ENCODE peak calls at places on chromosomes 5 and 9, in five cellular contexts. G is foreskin fibroblast, R is GM06990, Y is coronary artery, U is pancreas. B is an unnamed sample.

GRCh38 chr5:151164687-151165392 is 7.3 kb upstream of the ANXA6 start:
- DNase-seq in Y (peak), R (peak), U (peak), G (peak), B (peak)

GRCh38 chr9:70530716-70531115 is 116.3 kb upstream of the KLF9 start:
- DNase-seq in U (no peak), G (no peak), Y (no peak), R (no peak), B (no peak)

GRCh38 chr9:114803886-114804285 is 2.0 kb downstream of the TNFSF15 start:
- DNase-seq in U (no peak), Y (no peak), R (no peak), G (peak), B (no peak)

GRCh38 chr9:105103776-105104175 is 140.7 kb upstream of the SLC44A1 start:
- DNase-seq in U (no peak), G (peak), R (no peak), Y (no peak), B (no peak)

GRCh38 chr9:18208166-18209059 is 265.5 kb upstream of the ADAMTSL1 start:
- DNase-seq in Y (no peak), U (peak), R (no peak), G (peak), B (no peak)

GRCh38 chr5:128015978-128016377 is 67.6 kb upstream of the SLC12A2 start:
- DNase-seq in R (no peak), U (no peak), Y (no peak), G (peak), B (no peak)

GRCh38 chr9:89756891-89757537 is 152.2 kb downstream of the GADD45G start:
- DNase-seq in Y (no peak), U (peak), R (no peak), G (no peak), B (no peak)

GRCh38 chr5:121138952-121139351 is 674.9 kb downstream of the PRR16 start:
- DNase-seq in Y (no peak), G (no peak), U (no peak), R (no peak), B (no peak)

GRCh38 chr9:14347408-14348224 is 33.7 kb upstream of the NFIB start:
- DNase-seq in U (peak), Y (peak), R (no peak), G (peak), B (no peak)

GRCh38 chr9:17813798-17814197 is 234.9 kb downstream of the SH3GL2 start:
- DNase-seq in Y (no peak), R (no peak), U (no peak), G (no peak), B (no peak)

GRCh38 chr5:145811834-145812625 is 23.1 kb downstream of the PRELID2 start:
- DNase-seq in R (no peak), G (peak), Y (no peak), U (peak), B (no peak)

GRCh38 chr5:143399616-143400540 is 3.6 kb downstream of the NR3C1 start:
- DNase-seq in U (no peak), R (no peak), Y (no peak), G (peak), B (no peak)

GRCh38 chr9:36862206-36863145 is 171.6 kb downstream of the PAX5 start:
- DNase-seq in G (peak), U (peak), Y (no peak), R (no peak), B (no peak)

GRCh38 chr5:56303511-56303910 is 70.4 kb upstream of the ANKRD55 start:
- DNase-seq in U (no peak), R (no peak), Y (no peak), G (no peak), B (no peak)

GRCh38 chr9:113566712-113567071 is 103.2 kb downstream of the RGS3 start:
- DNase-seq in Y (peak), R (no peak), U (no peak), G (no peak), B (no peak)

GRCh38 chr9:72305102-72305546 is 59.9 kb downstream of the ZFAND5 start:
- DNase-seq in U (peak), G (peak), Y (peak), R (peak), B (peak)

GRCh38 chr5:91038180-91038808 is 344.8 kb downstream of the ARRDC3 start:
- DNase-seq in G (peak), Y (no peak), U (no peak), R (no peak), B (no peak)

GRCh38 chr5:137487600-137487999 is 11.5 kb downstream of the SPOCK1 start:
- DNase-seq in G (peak), R (no peak), U (no peak), Y (no peak), B (no peak)

GRCh38 chr9:115328228-115328627 is 210.3 kb upstream of the TNC start:
- DNase-seq in R (no peak), G (peak), Y (no peak), U (no peak), B (no peak)

GRCh38 chr5:90982576-90982975 is 400.5 kb downstream of the ARRDC3 start:
- DNase-seq in U (no peak), Y (no peak), G (no peak), R (no peak), B (no peak)

GRCh38 chr5:2889946-2890475 is 138.5 kb upstream of the IRX2 start:
- DNase-seq in Y (peak), U (no peak), R (no peak), G (no peak), B (no peak)

GRCh38 chr9:120080781-120081180 is 499.2 kb downstream of the CDK5RAP2 start:
- DNase-seq in U (no peak), Y (no peak), G (no peak), R (no peak), B (no peak)

GRCh38 chr9:135199489-135199888 is 112.0 kb downstream of the OLFM1 start:
- DNase-seq in R (no peak), G (no peak), U (no peak), Y (no peak), B (no peak)

GRCh38 chr9:124412228-124412575 is 3.0 kb downstream of the PSMB7 start:
- DNase-seq in G (no peak), U (no peak), Y (no peak), R (no peak), B (no peak)

GRCh38 chr5:128844354-128844923 is 120.8 kb upstream of the SLC27A6 start:
- DNase-seq in U (no peak), G (peak), Y (no peak), R (no peak), B (no peak)

GRCh38 chr5:6043491-6044310 is 334.6 kb downstream of the MED10 start:
- DNase-seq in U (no peak), G (no peak), R (no peak), Y (no peak), B (no peak)

GRCh38 chr9:12350775-12351174 is 342.4 kb upstream of the TYRP1 start:
- DNase-seq in Y (no peak), U (no peak), G (no peak), R (no peak), B (no peak)

GRCh38 chr5:107671742-107672211 is 1.0 kb upstream of the EFNA5 start:
- DNase-seq in U (no peak), R (no peak), Y (no peak), G (peak), B (no peak)

GRCh38 chr9:78298046-78298511 is 1.2 kb downstream of the PSAT1 start:
- DNase-seq in G (peak), U (no peak), Y (no peak), R (no peak), B (peak)

GRCh38 chr9:134373269-134373668 is 47.0 kb downstream of the RXRA start:
- DNase-seq in U (no peak), R (no peak), G (no peak), Y (no peak), B (no peak)

GRCh38 chr5:169190860-169191259 is 110.1 kb downstream of the SLIT3 start:
- DNase-seq in G (peak), U (no peak), Y (no peak), R (no peak), B (no peak)

GRCh38 chr9:77997611-77998349 is 33.8 kb downstream of the GNAQ start:
- DNase-seq in R (no peak), G (no peak), Y (no peak), U (no peak), B (no peak)

GRCh38 chr5:178462846-178463245 is 127.3 kb downstream of the COL23A1 start:
- DNase-seq in U (no peak), Y (no peak), R (no peak), G (no peak), B (no peak)

GRCh38 chr5:178461426-178461730 is 128.8 kb downstream of the COL23A1 start:
- DNase-seq in U (no peak), R (no peak), Y (no peak), G (no peak), B (no peak)

GRCh38 chr5:178458140-178458539 is 132.1 kb downstream of the COL23A1 start:
- DNase-seq in R (no peak), Y (no peak), U (no peak), G (no peak), B (no peak)

GRCh38 chr5:178460174-178460573 is 130.0 kb downstream of the COL23A1 start:
- DNase-seq in Y (no peak), U (no peak), R (no peak), G (no peak), B (no peak)

GRCh38 chr5:178460598-178461425 is 129.4 kb downstream of the COL23A1 start:
- DNase-seq in R (peak), Y (peak), U (peak), G (no peak), B (peak)
- TF ChIP-seq CTCF in R (peak), Y (peak), U (peak), G (peak), B (peak)

GRCh38 chr9:137095664-137096517 is 9.1 kb downstream of the MAN1B1 start:
- DNase-seq in Y (no peak), G (no peak), R (peak), U (no peak), B (peak)
- TF ChIP-seq CTCF in Y (no peak), G (no peak), R (peak), U (no peak), B (peak)

GRCh38 chr9:125747053-125747764 is at the start of gene PBX3:
- DNase-seq in Y (no peak), G (peak), U (peak), R (peak), B (peak)

GRCh38 chr9:125745682-125746016 is 1.5 kb upstream of the PBX3 start:
- DNase-seq in U (no peak), Y (no peak), R (no peak), G (no peak), B (no peak)

GRCh38 chr9:125746774-125747052 is 460 bp upstream of the PBX3 start:
- DNase-seq in G (no peak), R (no peak), Y (no peak), U (no peak), B (no peak)

GRCh38 chr9:125744616-125745387 is 2.4 kb upstream of the PBX3 start:
- DNase-seq in R (no peak), U (no peak), G (peak), Y (no peak), B (no peak)

DNA sequence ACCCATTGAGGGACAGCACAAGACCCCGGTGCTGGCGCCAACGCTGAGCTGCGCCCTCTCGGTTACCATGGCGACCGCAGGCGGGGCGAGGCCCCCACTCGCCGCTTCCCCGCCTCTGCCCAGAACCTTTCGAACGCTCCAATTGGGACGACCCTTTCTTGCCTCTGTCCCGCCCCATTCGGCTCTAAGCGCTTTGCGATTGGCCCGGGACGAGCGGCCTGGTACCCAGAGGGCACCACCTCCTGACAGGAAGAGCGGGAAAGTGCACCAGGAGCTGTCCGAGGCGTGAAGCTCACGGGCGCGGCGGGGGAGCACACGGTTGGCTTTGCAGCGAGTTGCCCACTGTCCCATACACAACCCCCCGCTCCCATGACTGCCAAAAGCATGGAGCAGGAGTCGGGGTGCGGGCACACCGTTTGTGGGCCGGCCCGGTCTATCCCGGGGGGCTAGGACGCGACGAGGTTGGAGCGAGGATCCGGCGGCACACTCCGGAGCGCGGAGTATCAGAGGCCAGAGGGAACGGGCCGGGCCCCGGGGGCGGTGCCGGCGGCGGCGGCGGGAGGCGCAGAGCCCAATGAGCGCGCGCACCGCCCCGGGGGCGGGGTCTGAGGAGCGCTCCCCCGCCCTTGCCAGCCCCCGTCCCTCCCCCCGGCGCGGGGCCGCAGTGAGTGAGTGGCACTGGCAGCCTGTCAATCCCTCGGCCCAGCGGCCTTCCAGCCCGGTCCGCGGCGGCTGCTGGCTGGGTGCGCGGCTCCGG is 978 bp upstream of the PBX3 start:
- DNase-seq in Y (peak), U (peak), R (peak), G (peak), B (peak)
- TF ChIP-seq CTCF in Y (no peak), U (no peak), R (no peak), G (no peak), B (no peak)

DNA sequence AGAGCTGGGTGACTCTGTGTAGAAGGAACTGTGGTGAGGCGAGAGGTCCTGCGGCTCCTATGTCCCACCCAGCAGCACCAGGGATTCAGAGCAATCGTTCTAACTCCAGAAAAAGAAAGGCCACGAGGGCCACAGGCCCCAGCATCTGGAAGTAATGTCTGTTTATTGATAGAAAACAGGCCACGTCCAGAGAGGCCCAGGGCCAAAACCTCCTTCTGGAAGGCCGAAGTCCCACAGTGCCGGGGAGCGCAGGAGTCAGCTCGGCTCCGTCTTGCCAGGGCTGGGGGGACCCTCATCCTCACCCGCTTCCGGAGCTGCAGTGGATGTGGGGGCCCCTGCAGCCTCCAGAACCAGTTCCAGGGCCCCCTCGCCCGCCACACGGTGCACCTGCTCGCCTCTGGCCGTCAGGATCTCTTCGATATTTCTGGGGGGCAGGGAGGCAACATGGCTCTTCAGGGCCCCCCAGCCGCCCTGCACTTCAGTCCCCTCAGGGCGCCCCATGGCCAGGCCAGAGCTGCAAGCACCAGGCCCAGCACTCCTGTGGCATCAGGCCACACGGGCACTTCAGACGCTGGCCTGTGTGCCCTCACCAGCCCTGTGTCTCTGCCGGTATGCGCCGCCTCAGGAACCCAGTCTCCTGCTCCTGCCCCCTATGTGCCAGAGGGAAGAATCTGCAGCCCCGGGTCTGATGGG is 1.6 kb downstream of the DNLZ start:
- DNase-seq in G (peak), Y (no peak), R (no peak), U (no peak), B (no peak)
- TF ChIP-seq CTCF in G (no peak), Y (no peak), R (no peak), U (no peak), B (no peak)

GRCh38 chr5:982377-983237 is 26.0 kb upstream of the NKD2 start:
- DNase-seq in R (no peak), G (no peak), Y (no peak), U (peak), B (no peak)
- TF ChIP-seq CTCF in R (peak), G (no peak), Y (no peak), U (no peak), B (no peak)

GRCh38 chr9:26723486-26723885 is 169.1 kb downstream of the CAAP1 start:
- DNase-seq in Y (no peak), U (peak), R (no peak), G (no peak), B (peak)
- TF ChIP-seq CTCF in Y (no peak), U (no peak), R (peak), G (peak), B (peak)

GRCh38 chr9:127739614-127740322 is 4.7 kb upstream of the TOR2A start:
- DNase-seq in G (peak), U (no peak), R (no peak), Y (no peak), B (no peak)

GRCh38 chr9:127734747-127735529 is at the start of gene TOR2A:
- DNase-seq in U (peak), G (peak), R (peak), Y (peak), B (peak)

GRCh38 chr9:127741831-127742434 is 6.8 kb upstream of the TOR2A start:
- DNase-seq in U (peak), R (no peak), Y (no peak), G (peak), B (no peak)

GRCh38 chr9:127735530-127736176 is 559 bp upstream of the TOR2A start:
- DNase-seq in R (no peak), U (no peak), Y (no peak), G (no peak), B (no peak)

DNA sequence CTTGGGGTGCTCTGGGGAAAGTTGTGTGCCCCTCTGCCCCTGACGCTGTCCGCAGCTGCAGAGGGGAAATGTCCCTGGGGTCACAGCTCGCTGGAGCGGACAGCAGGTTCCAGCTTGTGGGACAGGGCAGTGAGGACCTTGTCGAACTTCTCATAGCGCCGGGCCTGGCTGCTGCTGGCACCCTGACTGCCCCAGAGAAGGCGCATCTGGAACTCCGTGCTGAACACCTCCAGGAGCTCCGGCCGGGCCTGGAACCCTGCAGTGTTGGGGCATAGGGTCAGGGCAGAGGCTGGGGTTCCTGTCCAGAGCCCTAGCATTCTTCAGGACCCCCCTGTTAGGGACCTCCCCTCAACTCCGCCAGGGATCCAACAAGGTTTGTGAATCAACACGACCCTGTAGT is 3.6 kb upstream of the TOR2A start:
- DNase-seq in U (no peak), Y (no peak), G (no peak), R (no peak), B (no peak)
- TF ChIP-seq CTCF in U (no peak), Y (no peak), G (no peak), R (no peak), B (no peak)

DNA sequence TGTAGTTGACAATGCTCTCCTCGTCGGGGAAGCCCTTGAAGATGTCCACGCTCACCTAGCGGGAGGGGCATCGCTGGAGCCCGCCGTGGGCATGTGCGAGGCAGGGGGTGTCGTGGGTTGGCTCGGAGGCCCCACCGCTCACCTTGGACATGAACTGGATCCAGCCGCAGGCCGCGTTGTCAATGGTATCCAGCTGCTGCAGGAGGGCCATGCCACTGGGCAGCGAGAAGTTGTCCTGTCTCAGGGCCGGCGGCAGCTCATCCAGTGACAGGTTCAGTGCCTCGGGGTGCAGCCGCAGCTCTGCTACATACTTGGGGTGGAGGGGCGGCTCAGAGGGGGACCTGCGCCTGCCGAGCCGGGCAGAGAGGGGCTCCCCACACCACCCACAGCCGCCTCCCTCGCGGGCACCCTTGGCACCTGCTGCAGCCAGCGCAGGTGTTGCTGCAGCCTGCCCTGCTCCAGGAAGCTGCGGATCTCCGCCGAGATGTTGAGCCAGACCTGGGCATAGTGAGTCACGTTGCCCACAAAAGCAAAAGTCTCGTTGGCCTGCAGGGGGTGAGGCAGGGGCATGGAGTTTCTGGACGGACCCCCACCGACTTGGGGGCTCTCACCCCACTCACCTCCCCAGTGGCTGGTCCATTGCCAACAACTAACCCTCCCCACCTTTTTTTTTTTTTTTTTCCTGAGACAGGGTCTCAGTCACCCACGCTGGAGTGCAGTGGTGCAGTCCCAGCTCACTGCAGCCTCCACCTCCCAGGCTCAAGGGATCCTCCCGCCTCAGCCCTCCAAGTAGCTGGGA is 9.1 kb downstream of the ABCA2 start:
- DNase-seq in R (no peak), Y (no peak), U (no peak), G (no peak), B (no peak)
- TF ChIP-seq CTCF in R (no peak), Y (no peak), U (no peak), G (no peak), B (no peak)

B was measured in GM10248.